ENCODE peak calls at places on chromosomes 5 and 9, in eight cellular contexts. One of them, this sample, is unnamed.

GRCh38 chr5:128271859-128272446 is 188.4 kb downstream of the SLC12A2 start:
- DNase-seq in CD4-positive, alpha-beta T cell: no peak
- DNase-seq in MM.1S: no peak
- DNase-seq in stomach: no peak
- DNase-seq in esophagus squamous epithelium: no peak
- DNase-seq in cardiac fibroblast: peak
- DNase-seq in lung: no peak
- DNase-seq in vagina: no peak
- DNase-seq in this sample: no peak

GRCh38 chr9:137691648-137692357 is 73.0 kb downstream of the EHMT1 start:
- DNase-seq in CD4-positive, alpha-beta T cell: no peak
- DNase-seq in MM.1S: no peak
- DNase-seq in stomach: no peak
- DNase-seq in esophagus squamous epithelium: no peak
- DNase-seq in cardiac fibroblast: no peak
- DNase-seq in lung: peak
- DNase-seq in vagina: no peak
- DNase-seq in this sample: no peak

GRCh38 chr9:19127881-19128719 is 808 bp upstream of the PLIN2 start:
- DNase-seq in CD4-positive, alpha-beta T cell: peak
- DNase-seq in MM.1S: no peak
- DNase-seq in stomach: peak
- DNase-seq in esophagus squamous epithelium: no peak
- DNase-seq in cardiac fibroblast: no peak
- DNase-seq in lung: peak
- DNase-seq in vagina: no peak
- DNase-seq in this sample: peak

GRCh38 chr5:124679578-124680210 is 66.7 kb downstream of the ZNF608 start:
- DNase-seq in CD4-positive, alpha-beta T cell: no peak
- DNase-seq in MM.1S: no peak
- DNase-seq in stomach: no peak
- DNase-seq in esophagus squamous epithelium: no peak
- DNase-seq in cardiac fibroblast: no peak
- DNase-seq in lung: no peak
- DNase-seq in vagina: no peak
- DNase-seq in this sample: no peak

GRCh38 chr5:133705331-133705730 is 93.0 kb upstream of the FSTL4 start:
- DNase-seq in CD4-positive, alpha-beta T cell: no peak
- DNase-seq in MM.1S: no peak
- DNase-seq in stomach: no peak
- DNase-seq in esophagus squamous epithelium: no peak
- DNase-seq in cardiac fibroblast: no peak
- DNase-seq in lung: no peak
- DNase-seq in vagina: peak
- DNase-seq in this sample: no peak

GRCh38 chr5:110258460-110258859 is 468.0 kb downstream of the TMEM232 start:
- DNase-seq in CD4-positive, alpha-beta T cell: no peak
- DNase-seq in MM.1S: no peak
- DNase-seq in stomach: no peak
- DNase-seq in esophagus squamous epithelium: no peak
- DNase-seq in cardiac fibroblast: peak
- DNase-seq in lung: no peak
- DNase-seq in vagina: no peak
- DNase-seq in this sample: peak

GRCh38 chr9:133558191-133559126 is 24.0 kb downstream of the ADAMTSL2 start:
- DNase-seq in CD4-positive, alpha-beta T cell: no peak
- DNase-seq in MM.1S: peak
- DNase-seq in stomach: no peak
- DNase-seq in esophagus squamous epithelium: no peak
- DNase-seq in cardiac fibroblast: peak
- DNase-seq in lung: no peak
- DNase-seq in vagina: no peak
- DNase-seq in this sample: peak

GRCh38 chr9:107274953-107275422 is 8.1 kb upstream of the RAD23B start:
- DNase-seq in CD4-positive, alpha-beta T cell: no peak
- DNase-seq in MM.1S: no peak
- DNase-seq in stomach: no peak
- DNase-seq in esophagus squamous epithelium: no peak
- DNase-seq in cardiac fibroblast: peak
- DNase-seq in lung: no peak
- DNase-seq in vagina: no peak
- DNase-seq in this sample: no peak

GRCh38 chr5:173781826-173782670 is 106.1 kb upstream of the CPEB4 start:
- DNase-seq in CD4-positive, alpha-beta T cell: peak
- DNase-seq in MM.1S: no peak
- DNase-seq in stomach: peak
- DNase-seq in esophagus squamous epithelium: peak
- DNase-seq in cardiac fibroblast: peak
- DNase-seq in lung: peak
- DNase-seq in vagina: no peak
- DNase-seq in this sample: peak

GRCh38 chr5:120228262-120229031 is 235.7 kb upstream of the PRR16 start:
- DNase-seq in CD4-positive, alpha-beta T cell: no peak
- DNase-seq in MM.1S: no peak
- DNase-seq in stomach: no peak
- DNase-seq in esophagus squamous epithelium: no peak
- DNase-seq in cardiac fibroblast: no peak
- DNase-seq in lung: no peak
- DNase-seq in vagina: no peak
- DNase-seq in this sample: no peak

GRCh38 chr9:8835291-8835690 is 1035.7 kb upstream of the DMAC1 start:
- DNase-seq in CD4-positive, alpha-beta T cell: no peak
- DNase-seq in MM.1S: no peak
- DNase-seq in stomach: no peak
- DNase-seq in esophagus squamous epithelium: no peak
- DNase-seq in cardiac fibroblast: no peak
- DNase-seq in lung: no peak
- DNase-seq in vagina: no peak
- DNase-seq in this sample: no peak

GRCh38 chr9:38734831-38735230 is 14.9 kb upstream of the FAM240B start:
- DNase-seq in CD4-positive, alpha-beta T cell: no peak
- DNase-seq in MM.1S: no peak
- DNase-seq in stomach: no peak
- DNase-seq in esophagus squamous epithelium: no peak
- DNase-seq in cardiac fibroblast: no peak
- DNase-seq in lung: no peak
- DNase-seq in vagina: no peak
- DNase-seq in this sample: no peak

GRCh38 chr5:76456258-76456657 is 53.2 kb downstream of the IQGAP2 start:
- DNase-seq in CD4-positive, alpha-beta T cell: no peak
- DNase-seq in MM.1S: no peak
- DNase-seq in stomach: no peak
- DNase-seq in esophagus squamous epithelium: no peak
- DNase-seq in cardiac fibroblast: no peak
- DNase-seq in lung: no peak
- DNase-seq in vagina: no peak
- DNase-seq in this sample: no peak

GRCh38 chr5:126915496-126915895 is 114.9 kb downstream of the MARCHF3 start:
- DNase-seq in CD4-positive, alpha-beta T cell: no peak
- DNase-seq in MM.1S: no peak
- DNase-seq in stomach: no peak
- DNase-seq in esophagus squamous epithelium: no peak
- DNase-seq in cardiac fibroblast: no peak
- DNase-seq in lung: no peak
- DNase-seq in vagina: no peak
- DNase-seq in this sample: no peak

DNA sequence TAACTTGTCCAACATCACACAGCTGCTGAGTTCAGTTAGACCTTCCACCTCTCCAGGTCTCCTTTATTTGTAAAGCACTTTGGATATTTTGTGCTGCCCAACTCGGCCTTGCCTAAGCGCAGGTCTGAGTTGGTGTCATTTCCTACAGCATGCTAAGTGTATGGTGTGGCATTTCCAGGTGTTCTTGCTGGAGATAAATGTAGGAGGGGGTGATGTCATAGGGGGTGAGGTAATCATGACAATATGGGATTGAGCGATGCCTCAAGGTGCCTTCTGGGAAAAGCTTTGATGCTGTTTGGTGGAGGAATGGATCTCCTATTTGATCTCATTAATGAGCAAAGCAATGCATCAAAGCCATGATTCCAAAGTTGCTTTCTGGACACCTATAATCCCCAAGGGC is 32.3 kb upstream of the NEURL1B start:
- DNase-seq in CD4-positive, alpha-beta T cell: no peak
- DNase-seq in MM.1S: no peak
- DNase-seq in stomach: no peak
- DNase-seq in esophagus squamous epithelium: no peak
- DNase-seq in cardiac fibroblast: no peak
- DNase-seq in lung: no peak
- DNase-seq in vagina: no peak
- DNase-seq in this sample: no peak
- TF ChIP-seq CTCF in CD4-positive, alpha-beta T cell: no peak
- TF ChIP-seq CTCF in MM.1S: no peak
- TF ChIP-seq CTCF in stomach: no peak
- TF ChIP-seq CTCF in esophagus squamous epithelium: no peak
- TF ChIP-seq CTCF in cardiac fibroblast: no peak
- TF ChIP-seq CTCF in lung: no peak
- TF ChIP-seq CTCF in vagina: no peak
- TF ChIP-seq CTCF in this sample: no peak

GRCh38 chr5:143405063-143405746 is 1.7 kb upstream of the NR3C1 start:
- DNase-seq in CD4-positive, alpha-beta T cell: peak
- DNase-seq in MM.1S: peak
- DNase-seq in stomach: peak
- DNase-seq in esophagus squamous epithelium: peak
- DNase-seq in cardiac fibroblast: peak
- DNase-seq in lung: peak
- DNase-seq in vagina: no peak
- DNase-seq in this sample: peak
- TF ChIP-seq CTCF in CD4-positive, alpha-beta T cell: no peak
- TF ChIP-seq CTCF in MM.1S: no peak
- TF ChIP-seq CTCF in stomach: no peak
- TF ChIP-seq CTCF in esophagus squamous epithelium: peak
- TF ChIP-seq CTCF in cardiac fibroblast: peak
- TF ChIP-seq CTCF in lung: no peak
- TF ChIP-seq CTCF in vagina: no peak
- TF ChIP-seq CTCF in this sample: no peak

GRCh38 chr9:76456202-76456926 is 2.6 kb upstream of the GCNT1 start:
- DNase-seq in CD4-positive, alpha-beta T cell: peak
- DNase-seq in MM.1S: peak
- DNase-seq in stomach: peak
- DNase-seq in esophagus squamous epithelium: no peak
- DNase-seq in cardiac fibroblast: peak
- DNase-seq in lung: no peak
- DNase-seq in vagina: no peak
- DNase-seq in this sample: no peak

GRCh38 chr9:76464706-76465105 is 5.7 kb downstream of the GCNT1 start:
- DNase-seq in CD4-positive, alpha-beta T cell: no peak
- DNase-seq in MM.1S: no peak
- DNase-seq in stomach: no peak
- DNase-seq in esophagus squamous epithelium: no peak
- DNase-seq in cardiac fibroblast: peak
- DNase-seq in lung: no peak
- DNase-seq in vagina: no peak
- DNase-seq in this sample: no peak

GRCh38 chr9:76463211-76463610 is 4.2 kb downstream of the GCNT1 start:
- DNase-seq in CD4-positive, alpha-beta T cell: no peak
- DNase-seq in MM.1S: no peak
- DNase-seq in stomach: no peak
- DNase-seq in esophagus squamous epithelium: no peak
- DNase-seq in cardiac fibroblast: no peak
- DNase-seq in lung: no peak
- DNase-seq in vagina: no peak
- DNase-seq in this sample: no peak

GRCh38 chr9:76458903-76459690 is at the start of gene GCNT1:
- DNase-seq in CD4-positive, alpha-beta T cell: peak
- DNase-seq in MM.1S: peak
- DNase-seq in stomach: peak
- DNase-seq in esophagus squamous epithelium: peak
- DNase-seq in cardiac fibroblast: peak
- DNase-seq in lung: peak
- DNase-seq in vagina: no peak
- DNase-seq in this sample: peak

DNA sequence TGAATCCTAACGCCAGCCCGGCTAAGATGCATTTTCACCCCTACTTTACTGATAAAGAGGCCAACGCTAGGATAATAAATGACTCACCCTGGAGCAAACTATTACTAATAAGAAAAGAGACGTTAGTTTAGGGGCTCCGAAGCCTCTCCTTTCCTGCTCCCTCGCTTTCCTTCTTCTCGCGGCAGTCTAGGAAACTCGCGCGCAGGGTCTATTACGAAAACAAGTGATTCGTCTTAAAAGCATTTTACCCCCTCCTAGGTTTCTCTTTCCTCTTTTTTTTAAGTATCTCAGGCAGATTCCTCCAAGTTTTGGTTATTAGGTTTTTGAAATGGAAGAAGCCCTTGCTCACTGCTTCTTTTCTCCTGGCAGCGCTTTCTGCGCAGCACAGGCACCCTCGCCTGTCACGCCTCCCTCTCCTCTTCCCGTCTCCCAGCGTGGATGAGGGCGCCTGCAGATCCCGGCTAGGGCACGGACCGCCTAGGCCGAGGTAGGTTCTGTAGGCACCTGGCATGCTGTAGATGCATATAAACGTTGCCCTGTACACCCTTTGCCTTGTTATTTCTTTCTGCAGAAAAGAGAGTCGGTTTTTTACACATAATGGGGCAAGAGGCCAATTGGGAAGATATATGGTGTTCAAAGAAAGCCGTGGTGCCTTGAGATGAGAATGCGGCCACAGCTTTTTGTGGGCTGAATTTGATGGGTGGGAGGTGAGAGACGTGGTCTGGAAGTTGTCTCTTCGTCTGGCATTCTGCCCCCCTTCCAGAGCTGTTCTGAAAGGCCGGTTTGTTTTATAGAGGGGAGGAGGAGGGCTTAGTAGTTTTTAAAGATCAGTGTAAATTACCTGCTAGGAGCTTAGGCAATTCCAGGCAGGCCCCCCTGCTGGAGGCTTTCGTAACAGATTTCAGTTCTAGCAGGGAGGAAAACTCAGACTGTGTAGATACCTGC is 981 bp downstream of the GCNT1 start:
- DNase-seq in CD4-positive, alpha-beta T cell: no peak
- DNase-seq in MM.1S: peak
- DNase-seq in stomach: peak
- DNase-seq in esophagus squamous epithelium: no peak
- DNase-seq in cardiac fibroblast: peak
- DNase-seq in lung: no peak
- DNase-seq in vagina: no peak
- DNase-seq in this sample: peak
- TF ChIP-seq CTCF in CD4-positive, alpha-beta T cell: no peak
- TF ChIP-seq CTCF in MM.1S: peak
- TF ChIP-seq CTCF in stomach: no peak
- TF ChIP-seq CTCF in esophagus squamous epithelium: peak
- TF ChIP-seq CTCF in cardiac fibroblast: peak
- TF ChIP-seq CTCF in lung: no peak
- TF ChIP-seq CTCF in vagina: no peak
- TF ChIP-seq CTCF in this sample: peak

DNA sequence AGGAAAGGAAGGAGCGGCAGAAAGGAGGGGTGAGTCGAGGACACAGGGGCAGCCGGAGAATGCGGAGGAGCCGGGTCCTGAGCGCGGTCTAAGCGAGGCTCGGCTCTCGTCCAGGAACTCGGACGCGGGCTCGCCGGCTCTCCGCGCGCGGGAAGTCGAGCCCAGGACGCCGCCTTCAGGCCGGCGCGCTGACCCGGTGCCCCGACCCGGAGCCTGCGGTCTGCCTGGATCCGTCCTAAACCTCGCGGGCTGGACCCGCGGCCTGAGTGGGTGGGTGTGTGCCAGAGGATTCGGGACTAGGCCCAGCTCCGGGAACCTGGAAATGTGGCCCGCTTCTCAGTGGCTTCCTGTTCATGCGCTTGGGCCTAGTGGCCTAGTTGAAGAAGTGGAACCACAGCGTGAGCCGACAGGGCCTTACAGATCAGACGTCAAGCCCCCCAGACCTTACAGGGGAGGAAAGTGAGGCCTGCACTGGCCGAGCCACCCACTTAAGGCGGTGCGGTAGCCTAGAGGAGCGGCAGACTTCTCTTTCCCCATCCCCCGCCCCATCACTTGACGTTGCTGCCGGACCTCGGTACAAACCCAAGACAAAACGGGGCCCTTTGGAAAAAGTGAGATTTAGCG is 1.2 kb downstream of the CDKN2B-AS1 start:
- DNase-seq in CD4-positive, alpha-beta T cell: no peak
- DNase-seq in MM.1S: no peak
- DNase-seq in stomach: peak
- DNase-seq in esophagus squamous epithelium: peak
- DNase-seq in cardiac fibroblast: peak
- DNase-seq in lung: peak
- DNase-seq in vagina: no peak
- DNase-seq in this sample: peak
- TF ChIP-seq CTCF in CD4-positive, alpha-beta T cell: no peak
- TF ChIP-seq CTCF in MM.1S: no peak
- TF ChIP-seq CTCF in stomach: no peak
- TF ChIP-seq CTCF in esophagus squamous epithelium: peak
- TF ChIP-seq CTCF in cardiac fibroblast: peak
- TF ChIP-seq CTCF in lung: peak
- TF ChIP-seq CTCF in vagina: no peak
- TF ChIP-seq CTCF in this sample: no peak

This sample was measured in glutamatergic neuron.